ENCODE peak calls at places on chromosomes 12 and 14, in ten cellular contexts. Q, O, I, N, Z, F, E, A, M and X are unnamed samples.

GRCh38 chr14:23141706-23142467 is 22.8 kb upstream of the CEBPE start:
- DNase-seq in A (peak; percentile 4), Z (no peak), I (no peak), N (no peak), O (no peak), F (no peak), M (peak; percentile 66), Q (no peak), E (no peak), X (peak; percentile 83)

GRCh38 chr12:52055781-52056711 is 4.8 kb downstream of the NR4A1 start:
- DNase-seq in N (no peak), F (no peak), A (no peak), Z (no peak), Q (peak; percentile 38), E (no peak), I (no peak), O (no peak), M (no peak), X (no peak)

GRCh38 chr12:75564398-75564797 is 53.0 kb upstream of the KRR1 start:
- DNase-seq in E (no peak), O (no peak), Q (no peak), N (no peak), F (no peak), I (no peak), M (peak; percentile 74), A (no peak), Z (no peak), X (no peak)

GRCh38 chr14:51860836-51861583 is 598 bp downstream of the GNG2 start:
- DNase-seq in M (peak; percentile 62), O (no peak), N (no peak), F (no peak), Q (no peak), Z (no peak), A (no peak), I (no peak), E (no peak), X (no peak)

GRCh38 chr12:8156845-8157244 is at the start of gene ZNF705A:
- DNase-seq in O (no peak), Q (no peak), N (no peak), A (peak; percentile 21), M (peak; percentile 89), Z (no peak), E (no peak), F (no peak), I (no peak), X (peak; percentile 24)

GRCh38 chr14:34059037-34059924 is 108.4 kb upstream of the EGLN3 start:
- DNase-seq in I (no peak), E (no peak), N (no peak), A (no peak), Z (peak; percentile 40), Q (no peak), O (no peak), M (no peak), F (no peak), X (no peak)

GRCh38 chr14:101020971-101021370 is 117.4 kb upstream of the RTL1 start:
- DNase-seq in M (no peak), N (no peak), E (no peak), Q (no peak), A (no peak), O (no peak), I (no peak), F (peak; percentile 3), Z (no peak), X (no peak)

GRCh38 chr12:4141344-4142270 is 132.0 kb upstream of the CCND2 start:
- DNase-seq in A (no peak), Q (no peak), N (no peak), E (no peak), Z (no peak), F (no peak), O (no peak), M (no peak), I (peak; percentile 25), X (no peak)

GRCh38 chr14:28941758-28942157 is 175.2 kb downstream of the FOXG1 start:
- DNase-seq in A (no peak), I (no peak), Z (no peak), O (no peak), M (no peak), Q (no peak), E (no peak), F (no peak), N (no peak), X (no peak)

GRCh38 chr14:34693228-34693939 is 21.0 kb downstream of the CFL2 start:
- DNase-seq in Q (peak; percentile 64), E (peak; percentile 10), I (peak; percentile 94), O (no peak), A (no peak), F (peak; percentile 18), N (no peak), Z (peak; percentile 21), M (no peak), X (peak; percentile 29)

GRCh38 chr12:990308-990648 is 745 bp upstream of the ERC1 start:
- DNase-seq in E (peak; percentile 59), M (peak; percentile 73), I (peak; percentile 51), Q (peak; percentile 77), Z (no peak), A (peak; percentile 50), O (peak; percentile 55), N (no peak), F (peak; percentile 81), X (peak; percentile 61)

GRCh38 chr12:10381912-10382628 is 7.8 kb downstream of the KLRK1 start:
- DNase-seq in E (no peak), O (no peak), I (no peak), Z (no peak), F (no peak), Q (no peak), M (no peak), A (no peak), N (no peak), X (no peak)

GRCh38 chr14:104219731-104220224 is 81.4 kb downstream of the KIF26A start:
- DNase-seq in M (no peak), Q (peak; percentile 16), O (no peak), E (no peak), Z (no peak), A (no peak), N (no peak), I (no peak), F (no peak), X (no peak)

GRCh38 chr12:76980196-76980595 is 85.2 kb downstream of the E2F7 start:
- DNase-seq in N (no peak), E (no peak), M (no peak), Q (no peak), Z (no peak), F (no peak), I (no peak), A (no peak), O (no peak), X (no peak)

GRCh38 chr14:95645016-95645996 is 40.9 kb upstream of the TCL1B start:
- DNase-seq in I (no peak), Z (peak; percentile 13), A (no peak), F (no peak), Q (no peak), E (no peak), N (no peak), M (no peak), O (no peak), X (no peak)

GRCh38 chr12:14567311-14568195 is at the start of gene PLBD1:
- DNase-seq in Q (peak; percentile 81), N (peak; percentile 33), I (peak; percentile 85), M (peak; percentile 41), F (peak; percentile 43), Z (peak; percentile 54), O (peak; percentile 37), E (peak; percentile 61), A (no peak), X (no peak)

GRCh38 chr14:31270196-31270772 is 62.7 kb upstream of the HECTD1 start:
- DNase-seq in A (no peak), O (no peak), N (no peak), I (peak; percentile 86), M (no peak), E (no peak), Z (no peak), F (no peak), Q (no peak), X (peak; percentile 17)

GRCh38 chr14:63045234-63045611 is at the start of gene KCNH5:
- DNase-seq in Q (no peak), I (peak; percentile 91), A (peak; percentile 6), F (no peak), O (peak; percentile 74), Z (no peak), M (peak; percentile 60), E (peak; percentile 91), N (no peak), X (no peak)

GRCh38 chr12:89971880-89972279 is 263.2 kb upstream of the ATP2B1 start:
- DNase-seq in Z (no peak), E (no peak), A (no peak), F (peak; percentile 70), I (no peak), Q (no peak), M (peak; percentile 50), N (no peak), O (no peak), X (peak; percentile 19)

GRCh38 chr12:100193085-100193484 is 7.5 kb upstream of the ACTR6 start:
- DNase-seq in O (no peak), A (no peak), N (no peak), E (no peak), F (no peak), M (no peak), I (no peak), Z (no peak), Q (no peak), X (no peak)

GRCh38 chr14:100015251-100015655 is 50.0 kb upstream of the EVL start:
- DNase-seq in Z (peak; percentile 25), M (no peak), A (no peak), O (no peak), E (no peak), Q (no peak), I (no peak), F (no peak), N (no peak), X (no peak)

GRCh38 chr12:54197037-54197909 is 8.5 kb upstream of the SMUG1 start:
- DNase-seq in I (peak; percentile 49), F (no peak), M (peak; percentile 58), N (no peak), A (no peak), Z (no peak), O (peak; percentile 36), Q (no peak), E (peak; percentile 42), X (peak; percentile 85)
- TF ChIP-seq CTCF in I (no peak), F (no peak), M (no peak), N (no peak), A (no peak), Z (no peak), O (no peak), Q (no peak), E (no peak), X (no peak)

GRCh38 chr12:112535017-112535416 is 116.3 kb downstream of the PTPN11 start:
- DNase-seq in Q (no peak), A (no peak), N (no peak), O (no peak), M (no peak), I (no peak), Z (no peak), F (no peak), E (no peak), X (no peak)
- TF ChIP-seq CTCF in Q (no peak), A (no peak), N (no peak), O (no peak), M (no peak), I (no peak), Z (no peak), F (no peak), E (no peak), X (no peak)

GRCh38 chr12:128671528-128672042 is 152.2 kb downstream of the SLC15A4 start:
- DNase-seq in Q (no peak), O (no peak), M (no peak), Z (no peak), A (no peak), E (no peak), I (no peak), F (no peak), N (no peak), X (peak; percentile 11)
- TF ChIP-seq CTCF in Q (no peak), O (no peak), M (no peak), Z (peak; percentile 49), A (no peak), E (peak; percentile 6), I (peak; percentile 54), F (no peak), N (no peak), X (no peak)

GRCh38 chr12:119988788-119989618 is at the start of gene BICDL1:
- DNase-seq in O (peak; percentile 55), M (peak; percentile 40), I (peak; percentile 99), Z (peak; percentile 97), N (peak; percentile 96), A (no peak), F (peak; percentile 75), E (peak; percentile 85), Q (peak; percentile 95), X (peak; percentile 93)
- TF ChIP-seq CTCF in O (no peak), M (no peak), I (no peak), Z (no peak), N (no peak), A (no peak), F (no peak), E (no peak), Q (no peak), X (no peak)